ENCODE peak calls at places on chromosomes 1 and 21, in six cellular contexts. R is mucosa of descending colon, L is neural progenitor cell, N is foreskin fibroblast, P is BE2C, W is heart left ventricle. B is an unnamed sample.

GRCh38 chr1:181090653-181091126 is 2.2 kb downstream of the IER5 start:
- DNase-seq in W (no peak), R (no peak), N (peak; percentile 30), P (no peak), L (no peak), B (no peak)

GRCh38 chr1:204450461-204451257 is 39.0 kb upstream of the PPP1R15B start:
- DNase-seq in P (no peak), N (no peak), R (peak; percentile 94), W (peak; percentile 74), L (peak; percentile 24), B (no peak)

GRCh38 chr1:26789953-26790352 is 2.2 kb downstream of the PIGV start:
- DNase-seq in W (no peak), N (no peak), L (no peak), R (no peak), P (no peak), B (no peak)

GRCh38 chr1:52877554-52877953 is 35.0 kb downstream of the ZYG11A start:
- DNase-seq in W (no peak), R (no peak), P (no peak), N (peak; percentile 11), L (no peak), B (no peak)

GRCh38 chr21:39688010-39688409 is 57.0 kb upstream of the IGSF5 start:
- DNase-seq in L (no peak), N (no peak), R (no peak), W (no peak), P (no peak), B (no peak)

GRCh38 chr1:74729741-74730478 is 2.9 kb downstream of the CRYZ start:
- DNase-seq in L (no peak), P (no peak), W (no peak), R (no peak), N (peak; percentile 75), B (no peak)

GRCh38 chr1:21318057-21318713 is 27.9 kb upstream of the ECE1 start:
- DNase-seq in L (no peak), P (no peak), W (no peak), R (no peak), N (peak; percentile 20), B (no peak)

GRCh38 chr1:19737413-19737812 is 62.3 kb downstream of the TMCO4 start:
- DNase-seq in L (no peak), R (no peak), N (peak; percentile 47), W (no peak), P (no peak), B (no peak)

GRCh38 chr1:206506803-206507394 is 432 bp upstream of the RASSF5 start:
- DNase-seq in R (peak; percentile 64), W (no peak), L (peak; percentile 45), N (peak; percentile 33), P (no peak), B (no peak)

GRCh38 chr1:63615809-63616420 is 22.7 kb downstream of the PGM1 start:
- DNase-seq in L (peak; percentile 74), R (no peak), N (peak; percentile 89), W (peak; percentile 51), P (peak; percentile 35), B (peak; percentile 73)

GRCh38 chr1:63004868-63005267 is 220.9 kb downstream of the ATG4C start:
- DNase-seq in R (no peak), N (peak; percentile 17), W (no peak), P (no peak), L (peak; percentile 53), B (no peak)

GRCh38 chr1:243713470-243714186 is 136.4 kb downstream of the AKT3 start:
- DNase-seq in R (no peak), P (peak; percentile 16), W (peak; percentile 12), L (peak; percentile 67), N (peak; percentile 25), B (no peak)

GRCh38 chr1:19754482-19754881 is 45.2 kb downstream of the TMCO4 start:
- DNase-seq in W (no peak), N (no peak), L (no peak), R (no peak), P (peak; percentile 20), B (no peak)

GRCh38 chr1:217029311-217030157 is 306.3 kb upstream of the ESRRG start:
- DNase-seq in R (no peak), L (no peak), P (no peak), N (peak; percentile 67), W (no peak), B (no peak)

GRCh38 chr1:4176841-4177240 is 276.8 kb upstream of the C1orf174 start:
- DNase-seq in P (no peak), W (no peak), L (no peak), R (no peak), N (no peak), B (no peak)

GRCh38 chr1:153611356-153611755 is 1.6 kb downstream of the S100A16 start:
- DNase-seq in L (no peak), W (no peak), R (no peak), P (no peak), N (no peak), B (no peak)

GRCh38 chr1:37238376-37239224 is 204.3 kb upstream of the GRIK3 start:
- DNase-seq in L (no peak), N (no peak), P (no peak), R (no peak), W (no peak), B (no peak)

GRCh38 chr1:18583326-18583941 is 47.2 kb upstream of the PAX7 start:
- DNase-seq in R (peak; percentile 60), L (no peak), N (peak; percentile 3), P (no peak), W (peak; percentile 19), B (no peak)

GRCh38 chr1:226001852-226002666 is 2.9 kb upstream of the SDE2 start:
- DNase-seq in L (no peak), R (peak; percentile 66), W (peak; percentile 81), N (peak; percentile 53), P (peak; percentile 55), B (peak; percentile 37)

GRCh38 chr1:22323846-22324504 is 127.7 kb upstream of the ZBTB40 start:
- DNase-seq in N (no peak), W (no peak), P (peak; percentile 51), R (no peak), L (no peak), B (no peak)

DNA sequence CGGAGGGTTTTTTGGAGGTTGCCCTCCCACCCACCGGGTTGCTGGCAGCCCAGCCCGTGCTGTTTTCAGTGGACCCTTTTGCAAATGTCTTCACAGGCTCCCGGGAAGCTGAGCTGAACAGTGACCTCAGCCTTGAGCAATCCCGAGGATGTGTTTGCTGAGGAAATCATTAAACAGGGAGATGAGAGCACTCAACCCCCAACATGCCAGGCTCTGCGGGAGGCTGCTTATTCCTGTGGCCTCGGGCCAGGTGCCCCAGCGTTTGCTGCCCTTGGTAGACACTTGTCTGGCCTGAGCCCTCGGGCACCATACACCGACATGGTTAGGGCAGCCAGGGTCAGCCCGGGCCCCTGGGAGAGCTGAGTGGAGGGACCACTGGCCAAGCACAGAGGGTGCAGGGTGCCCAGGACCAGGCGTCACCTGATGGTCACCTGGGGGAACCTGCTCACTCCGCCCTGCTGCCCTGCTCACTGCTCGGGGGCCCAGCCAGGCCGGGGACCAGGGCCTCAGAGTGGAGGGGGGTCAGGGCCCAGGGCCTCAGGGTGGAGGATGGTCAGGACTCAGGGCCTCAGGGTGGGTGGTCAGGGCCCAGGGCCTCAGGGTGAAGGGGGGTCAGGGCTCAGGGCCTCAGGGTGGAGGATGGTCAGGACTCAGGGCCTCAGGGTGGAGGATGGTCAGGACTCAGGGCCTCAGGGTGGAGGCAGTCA is 42.5 kb upstream of the POFUT2 start:
- DNase-seq in R (peak; percentile 53), L (no peak), N (peak; percentile 90), W (no peak), P (peak; percentile 9), B (no peak)
- H3K4me3 ChIP-seq in R (no peak overlapping the region), L (no peak overlapping the region), N (no peak overlapping the region), W (no peak overlapping the region), P (no peak overlapping the region), B (no peak overlapping the region)

GRCh38 chr1:111622166-111622565 is 2.6 kb downstream of the RAP1A start:
- DNase-seq in W (no peak), L (no peak), R (no peak), P (no peak), N (no peak), B (no peak)
- H3K4me3 ChIP-seq in W (no peak overlapping the region), L (no peak overlapping the region), R (no peak overlapping the region), P (no peak overlapping the region), N (no peak overlapping the region), B (peak overlapping the region; percentile 75)

DNA sequence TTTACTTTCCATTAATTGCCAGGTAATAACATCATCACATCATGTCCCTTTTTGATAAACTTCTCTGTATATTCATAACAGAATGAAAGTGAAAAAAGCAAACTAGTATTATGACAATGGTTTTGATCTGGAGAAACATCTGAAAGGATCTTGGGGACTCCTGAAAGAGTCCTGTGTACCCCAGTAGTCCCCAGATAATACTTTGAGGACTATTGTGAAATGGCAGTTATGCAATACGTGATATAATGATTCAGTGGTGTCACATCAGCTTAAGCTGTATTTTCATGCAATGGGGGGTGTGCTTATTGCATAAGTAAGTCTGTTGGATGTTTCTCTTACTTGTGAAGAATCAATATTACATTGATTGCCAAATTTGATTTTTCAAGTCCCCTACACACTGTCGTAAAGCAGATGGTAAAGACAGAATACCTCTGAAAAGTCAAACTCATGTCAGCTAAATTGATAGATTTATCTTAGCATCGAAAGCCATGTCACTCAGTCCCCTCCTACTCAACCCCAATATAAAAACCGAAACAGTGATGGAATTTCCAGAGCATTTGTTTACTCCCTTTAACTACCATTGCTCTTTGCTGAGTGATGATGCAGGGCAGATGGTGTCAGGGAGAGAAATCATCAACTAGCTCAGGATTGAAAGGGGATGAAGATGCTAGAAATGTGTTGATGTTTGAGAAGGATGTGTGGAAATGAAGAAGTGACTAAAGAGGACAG is 146.7 kb upstream of the C1orf105 start:
- DNase-seq in L (no peak), P (no peak), W (no peak), R (no peak), N (peak; percentile 33), B (no peak)
- H3K4me3 ChIP-seq in L (no peak overlapping the region), P (no peak overlapping the region), W (no peak overlapping the region), R (no peak overlapping the region), N (no peak overlapping the region), B (no peak overlapping the region)

GRCh38 chr1:27959792-27960603 is at the start of gene XKR8:
- DNase-seq in R (peak; percentile 93), L (peak; percentile 94), P (no peak), W (peak; percentile 85), N (peak; percentile 91), B (peak; percentile 77)

GRCh38 chr1:27958513-27958912 is 1.3 kb upstream of the XKR8 start:
- DNase-seq in R (peak; percentile 67), P (no peak), W (no peak), N (no peak), L (no peak), B (no peak)

GRCh38 chr1:27963393-27963792 is 3.6 kb downstream of the XKR8 start:
- DNase-seq in W (no peak), R (no peak), L (no peak), P (no peak), N (no peak), B (no peak)

GRCh38 chr1:27961646-27962221 is 2.0 kb downstream of the XKR8 start:
- DNase-seq in R (no peak), W (no peak), L (no peak), N (peak; percentile 59), P (no peak), B (no peak)

GRCh38 chr1:27960762-27961645 is 1.2 kb downstream of the XKR8 start:
- DNase-seq in L (peak; percentile 18), P (no peak), N (peak; percentile 64), R (no peak), W (no peak), B (no peak)
- H3K4me3 ChIP-seq in L (peak overlapping the region; percentile 63), P (no peak overlapping the region), N (peak overlapping the region; percentile 76), R (no peak overlapping the region), W (peak overlapping the region; percentile 93), B (peak overlapping the region; percentile 79)

DNA sequence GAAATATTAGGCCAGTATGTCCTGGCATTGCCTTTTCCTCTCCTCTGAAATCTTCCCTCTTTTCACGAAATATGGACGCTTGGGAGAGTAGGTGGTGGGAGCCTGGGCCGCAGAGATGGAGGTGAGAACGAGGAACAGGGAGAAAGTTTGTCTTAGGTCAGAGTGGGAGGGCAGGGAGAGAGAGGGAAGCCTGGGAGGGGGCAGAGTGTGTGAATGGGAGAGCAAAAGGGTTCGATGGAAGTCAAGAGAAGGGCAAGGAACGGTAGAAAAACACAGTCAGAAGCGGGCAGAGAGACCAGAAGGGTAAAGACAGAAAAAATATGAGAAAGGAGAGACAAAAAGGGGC is 1.2 kb downstream of the TRABD2B start:
- DNase-seq in L (no peak), W (no peak), N (no peak), R (no peak), P (no peak), B (no peak)
- H3K4me3 ChIP-seq in L (peak overlapping the region; percentile 94), W (peak overlapping the region; percentile 73), N (no peak overlapping the region), R (no peak overlapping the region), P (no peak overlapping the region), B (no peak overlapping the region)